ENCODE peak calls at places on chromosomes 16 and 17, in nine cellular contexts. One of them, this sample, is unnamed.

GRCh38 chr16:55868137-55868536 is 7.0 kb downstream of the CES5A start:
- DNase-seq in breast epithelium: no peak
- DNase-seq in mesenchymal stem cell: no peak
- DNase-seq in ascending aorta: no peak
- DNase-seq in AG04450: no peak
- DNase-seq in substantia nigra: no peak
- DNase-seq in prostate gland: no peak
- DNase-seq in K562: no peak
- DNase-seq in heart right ventricle: no peak
- DNase-seq in this sample: no peak

GRCh38 chr17:48444531-48445247 is 14.7 kb upstream of the SKAP1 start:
- DNase-seq in breast epithelium: no peak
- DNase-seq in substantia nigra: no peak
- DNase-seq in prostate gland: no peak
- DNase-seq in ascending aorta: no peak
- DNase-seq in AG04450: no peak
- DNase-seq in mesenchymal stem cell: no peak
- DNase-seq in heart right ventricle: no peak
- DNase-seq in K562: no peak
- DNase-seq in this sample: no peak

GRCh38 chr17:2909853-2910234 is 113.6 kb downstream of the RAP1GAP2 start:
- DNase-seq in K562: no peak
- DNase-seq in mesenchymal stem cell: no peak
- DNase-seq in substantia nigra: no peak
- DNase-seq in prostate gland: no peak
- DNase-seq in AG04450: no peak
- DNase-seq in breast epithelium: no peak
- DNase-seq in heart right ventricle: no peak
- DNase-seq in ascending aorta: no peak
- DNase-seq in this sample: peak; percentile 11

GRCh38 chr16:18932243-18932997 is 6.2 kb upstream of the SMG1 start:
- DNase-seq in substantia nigra: peak; percentile 13
- DNase-seq in mesenchymal stem cell: no peak
- DNase-seq in heart right ventricle: no peak
- DNase-seq in K562: no peak
- DNase-seq in ascending aorta: peak; percentile 49
- DNase-seq in prostate gland: no peak
- DNase-seq in breast epithelium: no peak
- DNase-seq in AG04450: no peak
- DNase-seq in this sample: no peak

GRCh38 chr17:21295036-21295952 is 10.8 kb downstream of the MAP2K3 start:
- DNase-seq in prostate gland: no peak
- DNase-seq in breast epithelium: peak; percentile 54
- DNase-seq in substantia nigra: no peak
- DNase-seq in ascending aorta: no peak
- DNase-seq in K562: peak; percentile 15
- DNase-seq in heart right ventricle: peak; percentile 79
- DNase-seq in mesenchymal stem cell: peak; percentile 81
- DNase-seq in AG04450: no peak
- DNase-seq in this sample: peak; percentile 83

GRCh38 chr16:82891918-82892317 is 265.1 kb downstream of the CDH13 start:
- DNase-seq in AG04450: no peak
- DNase-seq in substantia nigra: no peak
- DNase-seq in mesenchymal stem cell: no peak
- DNase-seq in breast epithelium: no peak
- DNase-seq in K562: no peak
- DNase-seq in heart right ventricle: no peak
- DNase-seq in prostate gland: no peak
- DNase-seq in ascending aorta: no peak
- DNase-seq in this sample: no peak

GRCh38 chr17:56112086-56112485 is 41.2 kb upstream of the ANKFN1 start:
- DNase-seq in substantia nigra: no peak
- DNase-seq in ascending aorta: no peak
- DNase-seq in heart right ventricle: no peak
- DNase-seq in breast epithelium: no peak
- DNase-seq in prostate gland: no peak
- DNase-seq in K562: no peak
- DNase-seq in mesenchymal stem cell: no peak
- DNase-seq in AG04450: no peak
- DNase-seq in this sample: no peak

GRCh38 chr16:58426095-58426494 is 33.8 kb downstream of the GINS3 start:
- DNase-seq in K562: no peak
- DNase-seq in mesenchymal stem cell: no peak
- DNase-seq in substantia nigra: peak; percentile 51
- DNase-seq in heart right ventricle: no peak
- DNase-seq in AG04450: no peak
- DNase-seq in breast epithelium: peak; percentile 23
- DNase-seq in ascending aorta: no peak
- DNase-seq in prostate gland: no peak
- DNase-seq in this sample: no peak

GRCh38 chr17:39213852-39214251 is 11.9 kb downstream of the STAC2 start:
- DNase-seq in prostate gland: no peak
- DNase-seq in K562: no peak
- DNase-seq in ascending aorta: no peak
- DNase-seq in breast epithelium: peak; percentile 80
- DNase-seq in heart right ventricle: no peak
- DNase-seq in mesenchymal stem cell: no peak
- DNase-seq in substantia nigra: no peak
- DNase-seq in AG04450: no peak
- DNase-seq in this sample: no peak

GRCh38 chr17:45143767-45144198 is 4.5 kb upstream of the HEXIM1 start:
- DNase-seq in prostate gland: peak; percentile 89
- DNase-seq in K562: peak; percentile 53
- DNase-seq in heart right ventricle: peak; percentile 88
- DNase-seq in ascending aorta: no peak
- DNase-seq in mesenchymal stem cell: peak; percentile 57
- DNase-seq in substantia nigra: peak; percentile 69
- DNase-seq in breast epithelium: peak; percentile 92
- DNase-seq in AG04450: no peak
- DNase-seq in this sample: peak; percentile 97

DNA sequence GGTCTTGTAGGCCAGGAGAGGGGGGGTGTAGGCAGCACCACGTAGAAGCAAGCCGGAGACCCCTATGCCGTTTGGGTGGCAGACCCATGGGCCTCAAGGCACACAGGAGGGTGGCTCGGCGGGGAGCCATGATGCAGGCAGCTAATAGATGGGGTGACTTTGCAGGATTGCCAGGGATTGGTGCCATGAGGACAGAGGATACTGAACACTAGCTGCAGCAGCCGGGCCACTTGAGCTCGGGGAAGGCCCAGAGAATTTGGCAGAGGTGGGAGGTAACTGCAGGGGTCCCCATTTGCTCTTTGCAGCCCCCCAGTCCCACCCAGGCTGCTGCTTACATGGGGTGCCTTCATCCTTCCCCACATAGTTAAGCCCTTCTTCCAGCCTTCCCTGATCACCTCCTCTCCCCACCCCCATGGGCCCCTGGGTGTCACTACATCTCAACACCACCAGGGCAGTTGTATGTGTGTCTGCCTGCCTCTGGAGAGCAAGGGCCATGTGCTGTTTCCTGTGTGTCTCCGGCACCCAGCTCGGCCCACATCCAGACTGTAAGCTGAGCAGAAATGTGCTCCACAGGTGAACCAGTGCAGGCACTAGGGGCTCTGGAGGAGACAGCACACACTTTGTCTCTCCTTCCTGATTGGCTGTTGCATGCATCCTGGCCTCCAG is 52.1 kb downstream of the SREBF1 start:
- DNase-seq in prostate gland: no peak
- DNase-seq in substantia nigra: peak; percentile 21
- DNase-seq in mesenchymal stem cell: peak; percentile 64
- DNase-seq in breast epithelium: no peak
- DNase-seq in AG04450: no peak
- DNase-seq in K562: peak; percentile 30
- DNase-seq in ascending aorta: no peak
- DNase-seq in heart right ventricle: no peak
- DNase-seq in this sample: no peak
- H3K27ac ChIP-seq in prostate gland: peak overlapping the region; percentile 89
- H3K27ac ChIP-seq in substantia nigra: peak overlapping the region; percentile 95
- H3K27ac ChIP-seq in mesenchymal stem cell: no peak overlapping the region
- H3K27ac ChIP-seq in breast epithelium: peak overlapping the region; percentile 90
- H3K27ac ChIP-seq in AG04450: no peak overlapping the region
- H3K27ac ChIP-seq in K562: no peak overlapping the region
- H3K27ac ChIP-seq in ascending aorta: no peak overlapping the region
- H3K27ac ChIP-seq in heart right ventricle: peak overlapping the region; percentile 92
- H3K27ac ChIP-seq in this sample: peak overlapping the region; percentile 83

GRCh38 chr17:81067331-81067730 is 32.4 kb downstream of the BAIAP2 start:
- DNase-seq in mesenchymal stem cell: no peak
- DNase-seq in AG04450: no peak
- DNase-seq in ascending aorta: no peak
- DNase-seq in substantia nigra: no peak
- DNase-seq in breast epithelium: no peak
- DNase-seq in K562: no peak
- DNase-seq in heart right ventricle: no peak
- DNase-seq in prostate gland: no peak
- DNase-seq in this sample: peak; percentile 60

GRCh38 chr17:81069084-81069645 is 34.2 kb downstream of the BAIAP2 start:
- DNase-seq in heart right ventricle: no peak
- DNase-seq in breast epithelium: no peak
- DNase-seq in K562: no peak
- DNase-seq in mesenchymal stem cell: no peak
- DNase-seq in ascending aorta: no peak
- DNase-seq in AG04450: no peak
- DNase-seq in substantia nigra: no peak
- DNase-seq in prostate gland: no peak
- DNase-seq in this sample: peak; percentile 70

GRCh38 chr17:81066771-81067315 is 31.9 kb downstream of the BAIAP2 start:
- DNase-seq in mesenchymal stem cell: no peak
- DNase-seq in ascending aorta: no peak
- DNase-seq in K562: no peak
- DNase-seq in heart right ventricle: no peak
- DNase-seq in breast epithelium: no peak
- DNase-seq in AG04450: no peak
- DNase-seq in prostate gland: no peak
- DNase-seq in substantia nigra: no peak
- DNase-seq in this sample: no peak

GRCh38 chr17:81070541-81071246 is 35.7 kb downstream of the BAIAP2 start:
- DNase-seq in heart right ventricle: no peak
- DNase-seq in prostate gland: no peak
- DNase-seq in AG04450: no peak
- DNase-seq in breast epithelium: no peak
- DNase-seq in K562: no peak
- DNase-seq in mesenchymal stem cell: no peak
- DNase-seq in substantia nigra: no peak
- DNase-seq in ascending aorta: no peak
- DNase-seq in this sample: peak; percentile 37

DNA sequence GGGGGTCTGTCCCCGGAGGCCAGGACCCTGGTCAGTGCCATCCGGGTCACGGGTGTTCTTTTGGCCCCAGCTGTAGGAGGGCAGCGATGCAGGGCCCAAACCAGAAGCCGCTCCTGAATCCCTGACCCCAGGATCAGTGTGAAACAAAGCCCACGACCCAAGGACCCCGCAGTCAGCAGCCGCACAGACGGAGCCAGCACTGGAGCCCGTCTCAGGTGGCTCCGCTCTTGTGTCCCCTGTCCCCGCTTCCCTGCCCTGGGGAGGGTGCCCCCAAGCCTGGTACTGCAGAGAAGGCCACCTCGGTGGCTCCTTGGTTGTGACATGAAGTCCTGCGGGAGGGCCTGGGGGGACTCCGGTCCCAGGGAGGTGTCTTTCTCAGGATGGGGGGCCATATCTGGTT is 33.5 kb downstream of the BAIAP2 start:
- DNase-seq in breast epithelium: no peak
- DNase-seq in K562: no peak
- DNase-seq in AG04450: no peak
- DNase-seq in ascending aorta: no peak
- DNase-seq in substantia nigra: no peak
- DNase-seq in prostate gland: no peak
- DNase-seq in mesenchymal stem cell: no peak
- DNase-seq in heart right ventricle: no peak
- DNase-seq in this sample: no peak
- H3K27ac ChIP-seq in breast epithelium: no peak overlapping the region
- H3K27ac ChIP-seq in K562: no peak overlapping the region
- H3K27ac ChIP-seq in AG04450: no peak overlapping the region
- H3K27ac ChIP-seq in ascending aorta: no peak overlapping the region
- H3K27ac ChIP-seq in substantia nigra: no peak overlapping the region
- H3K27ac ChIP-seq in prostate gland: peak overlapping the region; percentile 98
- H3K27ac ChIP-seq in mesenchymal stem cell: no peak overlapping the region
- H3K27ac ChIP-seq in heart right ventricle: peak overlapping the region; percentile 48
- H3K27ac ChIP-seq in this sample: no peak overlapping the region

DNA sequence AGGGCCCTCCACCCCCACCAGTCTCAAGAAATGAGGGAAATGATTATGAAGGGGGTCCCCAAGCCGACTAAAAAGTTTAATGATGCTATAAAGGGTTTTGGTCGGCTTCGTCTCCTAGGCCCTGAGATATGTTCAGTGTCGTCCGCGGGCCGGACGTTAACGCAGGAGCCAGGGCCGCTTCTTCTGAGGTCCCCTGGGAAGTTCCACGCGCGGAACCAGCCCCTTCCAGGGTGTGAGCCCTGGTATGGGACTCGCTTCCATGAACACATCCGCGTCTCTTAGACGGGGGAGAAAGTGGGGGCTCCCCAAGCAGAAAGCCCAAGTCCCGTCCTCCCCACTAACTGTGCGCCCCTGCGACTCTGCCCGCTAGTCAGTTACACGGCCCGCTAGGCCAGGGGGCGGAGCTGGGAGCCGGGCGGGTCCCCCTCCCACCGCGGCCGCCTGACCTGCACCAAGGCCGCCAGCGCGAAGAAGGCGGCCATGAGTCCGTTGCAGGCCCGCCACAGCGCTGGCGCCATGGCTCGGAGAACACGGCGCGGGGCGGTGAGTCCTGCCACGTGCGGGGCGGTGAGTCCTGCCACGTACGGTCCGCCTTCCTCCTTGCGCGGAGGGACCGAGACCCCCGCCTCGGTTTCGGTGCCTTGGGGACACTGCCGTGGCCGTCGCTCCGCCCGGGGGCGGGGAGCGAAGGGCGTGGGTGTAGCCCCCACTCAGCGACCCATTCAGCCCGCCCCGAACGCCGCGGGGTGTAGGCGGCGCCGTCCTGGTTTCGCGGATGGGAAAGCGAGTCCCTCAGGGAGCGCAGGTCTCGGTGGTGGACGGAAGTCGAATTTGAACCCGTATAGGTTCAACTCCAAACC is at the start of gene TMEM220:
- DNase-seq in substantia nigra: peak; percentile 71
- DNase-seq in breast epithelium: peak; percentile 68
- DNase-seq in prostate gland: peak; percentile 66
- DNase-seq in AG04450: peak; percentile 34
- DNase-seq in ascending aorta: peak; percentile 29
- DNase-seq in mesenchymal stem cell: peak; percentile 82
- DNase-seq in heart right ventricle: peak; percentile 73
- DNase-seq in K562: no peak
- DNase-seq in this sample: peak; percentile 94
- H3K27ac ChIP-seq in substantia nigra: peak within 1 kb of the TSS; percentile 75
- H3K27ac ChIP-seq in breast epithelium: peak within 1 kb of the TSS; percentile 99
- H3K27ac ChIP-seq in prostate gland: peak within 1 kb of the TSS; percentile 97
- H3K27ac ChIP-seq in AG04450: peak within 1 kb of the TSS; percentile 68
- H3K27ac ChIP-seq in ascending aorta: peak within 1 kb of the TSS; percentile 97
- H3K27ac ChIP-seq in mesenchymal stem cell: peak within 1 kb of the TSS; percentile 36
- H3K27ac ChIP-seq in heart right ventricle: peak within 1 kb of the TSS; percentile 98
- H3K27ac ChIP-seq in K562: no peak within 1 kb of the TSS
- H3K27ac ChIP-seq in this sample: peak within 1 kb of the TSS; percentile 75

DNA sequence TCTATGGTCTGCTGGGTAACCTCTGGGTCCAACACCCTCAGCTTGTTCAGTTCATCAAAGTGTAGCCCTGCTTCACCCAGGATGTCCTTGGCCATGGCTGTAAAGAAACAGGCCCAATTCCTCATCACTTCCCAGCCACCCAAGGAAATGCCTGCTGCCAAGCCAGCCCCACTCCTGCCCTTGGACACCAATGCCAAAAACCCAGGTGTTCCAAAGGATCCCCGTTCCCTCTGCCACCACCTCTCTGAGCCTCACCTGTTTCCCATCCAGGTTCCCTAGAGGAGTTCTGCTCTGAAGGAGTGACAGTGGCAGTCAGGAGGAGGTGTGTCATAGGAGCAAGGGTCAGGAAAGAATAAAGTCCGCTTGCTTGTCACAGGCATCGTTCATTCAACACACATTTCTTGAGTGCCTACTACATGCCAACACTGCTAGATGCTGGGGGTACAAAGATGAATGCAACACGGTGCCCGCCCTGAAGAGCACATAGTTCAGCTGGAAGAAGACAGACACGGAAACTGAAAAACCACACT is 3.3 kb downstream of the IFT20 start:
- DNase-seq in breast epithelium: no peak
- DNase-seq in ascending aorta: no peak
- DNase-seq in substantia nigra: no peak
- DNase-seq in heart right ventricle: no peak
- DNase-seq in K562: no peak
- DNase-seq in AG04450: no peak
- DNase-seq in mesenchymal stem cell: no peak
- DNase-seq in prostate gland: no peak
- DNase-seq in this sample: no peak
- H3K27ac ChIP-seq in breast epithelium: no peak overlapping the region
- H3K27ac ChIP-seq in ascending aorta: no peak overlapping the region
- H3K27ac ChIP-seq in substantia nigra: no peak overlapping the region
- H3K27ac ChIP-seq in heart right ventricle: no peak overlapping the region
- H3K27ac ChIP-seq in K562: no peak overlapping the region
- H3K27ac ChIP-seq in AG04450: no peak overlapping the region
- H3K27ac ChIP-seq in mesenchymal stem cell: no peak overlapping the region
- H3K27ac ChIP-seq in prostate gland: no peak overlapping the region
- H3K27ac ChIP-seq in this sample: no peak overlapping the region

This sample was measured in right cardiac atrium.